ENCODE peak calls at places on chromosomes 2 and 18, in nine cellular contexts. B is K562; F is cardiac muscle cell; Y is CD8-positive, alpha-beta T cell; Z is IMR-90; G is neuronal stem cell; U is PC-3; D is right atrium auricular region; J is tibial artery. C is an unnamed sample.
A peak's percentile ranks its signal among the peaks of the same experiment; 100 is the strongest.

GRCh38 chr2:5520352-5520996 is 171.7 kb upstream of the SOX11 start:
- DNase-seq in D (no peak), F (no peak), U (peak; percentile 4), B (no peak), Y (no peak), G (no peak), Z (peak; percentile 4), J (no peak), C (no peak)

GRCh38 chr2:38239452-38239851 is 137.6 kb downstream of the ATL2 start:
- DNase-seq in U (no peak), F (no peak), J (no peak), D (no peak), Y (no peak), B (no peak), Z (no peak), G (no peak), C (no peak)

GRCh38 chr2:231099918-231100317 is 24.9 kb downstream of the HTR2B start:
- DNase-seq in D (no peak), G (no peak), U (no peak), B (no peak), J (no peak), Z (no peak), F (no peak), Y (no peak), C (no peak)

GRCh38 chr18:57439617-57439975 is 4.4 kb downstream of the ONECUT2 start:
- DNase-seq in D (no peak), J (no peak), B (no peak), F (no peak), U (no peak), Y (no peak), G (peak; percentile 39), Z (no peak), C (no peak)

GRCh38 chr2:114642988-114643553 is 200.6 kb downstream of the DPP10 start:
- DNase-seq in J (no peak), U (no peak), G (no peak), Y (no peak), B (no peak), F (no peak), D (no peak), Z (no peak), C (no peak)

GRCh38 chr2:14633451-14634211 is 1.1 kb downstream of the LRATD1 start:
- DNase-seq in B (no peak), U (peak; percentile 12), Y (no peak), G (peak; percentile 29), J (no peak), Z (no peak), D (no peak), F (no peak), C (peak; percentile 41)

GRCh38 chr2:238391042-238391441 is 35.7 kb upstream of the ASB1 start:
- DNase-seq in U (no peak), B (no peak), Z (no peak), Y (no peak), F (no peak), G (no peak), J (no peak), D (no peak), C (no peak)

GRCh38 chr2:167127135-167127534 is 238.9 kb downstream of the XIRP2 start:
- DNase-seq in F (peak; percentile 54), Z (peak; percentile 44), G (no peak), D (no peak), J (no peak), Y (no peak), B (no peak), U (peak; percentile 70), C (no peak)

GRCh38 chr2:216015722-216016464 is 2.5 kb upstream of the MREG start:
- DNase-seq in U (no peak), J (no peak), Y (peak; percentile 56), D (no peak), B (no peak), Z (no peak), F (no peak), G (no peak), C (no peak)

GRCh38 chr18:79781331-79781941 is 16.3 kb upstream of the KCNG2 start:
- DNase-seq in U (no peak), G (no peak), F (no peak), Y (no peak), D (no peak), B (no peak), Z (no peak), J (peak; percentile 57), C (peak; percentile 74)

GRCh38 chr2:9799729-9800632 is 43.3 kb upstream of the TAF1B start:
- DNase-seq in Z (peak; percentile 69), J (peak; percentile 87), U (peak; percentile 93), B (peak; percentile 87), G (peak; percentile 80), F (peak; percentile 86), Y (peak; percentile 88), D (peak; percentile 86), C (peak; percentile 97)
- H3K4me3 ChIP-seq in Z (no peak overlapping the region), J (no peak overlapping the region), U (no peak overlapping the region), B (no peak overlapping the region), G (no peak overlapping the region), F (no peak overlapping the region), Y (no peak overlapping the region), D (no peak overlapping the region), C (no peak overlapping the region)

GRCh38 chr2:236715077-236715476 is 145.5 kb downstream of the ACKR3 start:
- DNase-seq in Z (no peak), U (no peak), J (no peak), F (peak; percentile 63), B (no peak), Y (no peak), G (peak; percentile 24), D (no peak), C (no peak)
- H3K27ac ChIP-seq in Z (no peak overlapping the region), U (no peak overlapping the region), J (no peak overlapping the region), F (no peak overlapping the region), B (no peak overlapping the region), Y (no peak overlapping the region), G (no peak overlapping the region), D (no peak overlapping the region), C (no peak overlapping the region)

DNA sequence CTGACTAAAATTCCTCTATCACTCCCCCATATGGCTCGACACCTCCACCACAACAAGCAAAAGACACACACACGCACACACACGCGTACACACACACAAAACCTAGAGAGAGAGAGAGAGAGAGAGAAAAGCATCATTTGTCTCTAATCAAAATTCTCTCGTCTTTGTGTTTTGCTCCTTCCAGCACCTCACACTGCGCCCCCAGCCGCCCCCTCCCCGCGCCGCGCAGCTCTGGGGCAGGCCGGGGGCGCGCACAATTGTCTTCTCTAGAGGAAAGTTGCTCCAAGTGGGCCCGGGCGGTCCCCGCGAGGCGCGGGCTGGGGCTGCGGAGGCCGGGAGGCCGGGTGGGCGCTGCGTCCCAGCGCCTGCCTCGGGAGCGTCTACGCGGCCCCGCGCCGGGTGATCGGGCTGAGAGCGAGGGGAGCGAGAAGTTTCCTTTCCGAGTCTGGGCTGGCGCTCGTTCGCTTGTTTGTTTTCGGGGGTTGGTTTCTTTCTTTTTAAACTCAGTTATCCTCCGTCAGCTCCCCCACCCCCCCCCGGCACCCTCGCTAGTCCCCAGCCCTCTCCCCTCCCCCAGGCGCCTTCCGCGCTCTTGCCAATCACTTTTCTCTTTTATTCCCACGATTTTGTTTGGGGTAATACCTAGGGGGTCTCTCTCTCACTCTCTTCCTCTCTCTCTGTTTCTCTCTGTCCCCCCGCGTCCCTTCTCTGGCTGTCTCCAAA is 4.1 kb downstream of the ZEB2 start:
- DNase-seq in G (no peak), J (peak; percentile 77), F (peak; percentile 80), U (no peak), Z (no peak), D (no peak), B (peak; percentile 32), Y (peak; percentile 63), C (peak; percentile 87)
- H3K4me3 ChIP-seq in G (peak overlapping the region; percentile 79), J (peak overlapping the region; percentile 71), F (peak overlapping the region; percentile 99), U (no peak overlapping the region), Z (peak overlapping the region; percentile 99), D (peak overlapping the region; percentile 73), B (peak overlapping the region; percentile 91), Y (peak overlapping the region; percentile 55), C (peak overlapping the region; percentile 100)

GRCh38 chr2:162582357-162582798 is 238.4 kb downstream of the GCA start:
- DNase-seq in F (no peak), G (peak; percentile 15), Z (no peak), B (no peak), U (peak; percentile 69), J (no peak), Y (no peak), D (no peak), C (no peak)
- H3K27ac ChIP-seq in F (peak overlapping the region; percentile 49), G (no peak overlapping the region), Z (no peak overlapping the region), B (no peak overlapping the region), U (no peak overlapping the region), J (no peak overlapping the region), Y (no peak overlapping the region), D (no peak overlapping the region), C (no peak overlapping the region)

GRCh38 chr2:219059375-219059724 is 1.4 kb downstream of the IHH start:
- DNase-seq in F (no peak), G (no peak), D (no peak), B (no peak), Y (no peak), U (no peak), J (no peak), Z (no peak), C (no peak)
- H3K4me3 ChIP-seq in F (no peak overlapping the region), G (no peak overlapping the region), D (no peak overlapping the region), B (no peak overlapping the region), Y (peak overlapping the region; percentile 15), U (peak overlapping the region; percentile 58), J (peak overlapping the region; percentile 30), Z (no peak overlapping the region), C (no peak overlapping the region)

GRCh38 chr2:88622307-88622706 is 5.0 kb downstream of the EIF2AK3 start:
- DNase-seq in Z (no peak), Y (no peak), B (no peak), U (no peak), J (no peak), D (no peak), F (no peak), G (no peak), C (no peak)
- H3K27ac ChIP-seq in Z (no peak overlapping the region), Y (no peak overlapping the region), B (no peak overlapping the region), U (no peak overlapping the region), J (no peak overlapping the region), D (no peak overlapping the region), F (no peak overlapping the region), G (no peak overlapping the region), C (no peak overlapping the region)

GRCh38 chr18:10559566-10560456 is 34.0 kb downstream of the NAPG start:
- DNase-seq in G (no peak), U (no peak), Y (no peak), Z (peak; percentile 28), D (no peak), J (no peak), B (no peak), F (no peak), C (no peak)
- H3K4me3 ChIP-seq in G (no peak overlapping the region), U (no peak overlapping the region), Y (no peak overlapping the region), Z (no peak overlapping the region), D (peak overlapping the region; percentile 7), J (peak overlapping the region; percentile 40), B (no peak overlapping the region), F (no peak overlapping the region), C (no peak overlapping the region)

C was measured in aorta.